ENCODE peak calls at places on chromosomes 4 and X, in ten cellular contexts. Y is pancreas, N is GM12865, L is cardiac muscle cell, R is endothelial cell, Z is GM10248, K is upper lobe of right lung, J is epithelial cell of esophagus, C is ovary, P is AG09309. W is an unnamed sample.

GRCh38 chrX:154325541-154325940 is 29.9 kb downstream of the TKTL1 start:
- DNase-seq in P (no peak), N (no peak), J (no peak), Y (no peak), C (no peak), K (no peak), R (no peak), Z (no peak), L (no peak), W (no peak)

GRCh38 chrX:70592091-70592490 is 147.5 kb downstream of the DLG3 start:
- DNase-seq in J (peak; percentile 90), R (no peak), N (no peak), Z (no peak), K (no peak), C (no peak), P (peak; percentile 27), Y (no peak), L (no peak), W (no peak)

GRCh38 chr4:151218343-151218742 is 58.6 kb upstream of the PRSS48 start:
- DNase-seq in C (no peak), N (no peak), Z (no peak), J (peak; percentile 36), K (no peak), L (no peak), R (no peak), Y (no peak), P (no peak), W (no peak)

GRCh38 chrX:49753691-49754090 is 57.9 kb upstream of the PAGE1 start:
- DNase-seq in R (no peak), Z (no peak), J (no peak), N (no peak), P (no peak), K (no peak), C (no peak), Y (no peak), L (no peak), W (no peak)

GRCh38 chrX:19893722-19894121 is 6.3 kb upstream of the SH3KBP1 start:
- DNase-seq in C (no peak), R (no peak), Z (no peak), Y (no peak), P (no peak), J (peak; percentile 67), K (no peak), N (no peak), L (no peak), W (no peak)

GRCh38 chr4:173091362-173091761 is 77.2 kb upstream of the GALNT7 start:
- DNase-seq in Y (no peak), L (no peak), R (no peak), Z (no peak), J (no peak), P (no peak), C (no peak), N (no peak), K (no peak), W (no peak)

GRCh38 chr4:19547463-19547862 is 704.2 kb upstream of the SLIT2 start:
- DNase-seq in K (no peak), Y (no peak), L (no peak), R (no peak), Z (no peak), C (no peak), N (no peak), P (no peak), J (peak; percentile 60), W (no peak)

GRCh38 chr4:3226467-3226866 is 22.5 kb upstream of the MSANTD1 start:
- DNase-seq in Y (no peak), K (peak; percentile 72), R (no peak), P (no peak), C (no peak), L (no peak), Z (no peak), J (no peak), N (no peak), W (peak; percentile 38)

GRCh38 chr4:138666366-138666765 is 349.2 kb upstream of the NOCT start:
- DNase-seq in J (no peak), P (no peak), L (no peak), N (no peak), Z (no peak), R (no peak), Y (no peak), C (no peak), K (no peak), W (no peak)

GRCh38 chrX:78997870-78998558 is 52.8 kb downstream of the P2RY10 start:
- DNase-seq in L (no peak), N (peak; percentile 1), Y (no peak), Z (no peak), J (no peak), K (no peak), C (no peak), R (no peak), P (no peak), W (peak; percentile 20)

GRCh38 chr4:184097815-184098214 is 119.9 kb downstream of the ENPP6 start:
- DNase-seq in N (no peak), K (no peak), C (no peak), Z (no peak), Y (no peak), R (no peak), J (no peak), L (no peak), P (no peak), W (no peak)

GRCh38 chr4:184099541-184099966 is 118.1 kb downstream of the ENPP6 start:
- DNase-seq in J (no peak), L (no peak), C (no peak), P (no peak), Z (no peak), K (no peak), N (no peak), Y (no peak), R (no peak), W (no peak)

GRCh38 chr4:184096561-184097239 is 121.0 kb downstream of the ENPP6 start:
- DNase-seq in Y (no peak), C (peak; percentile 58), R (no peak), P (peak; percentile 40), J (no peak), N (no peak), Z (no peak), L (no peak), K (no peak), W (no peak)

GRCh38 chr4:184099033-184099432 is 118.6 kb downstream of the ENPP6 start:
- DNase-seq in P (no peak), L (no peak), Y (no peak), R (no peak), K (no peak), N (no peak), J (no peak), Z (no peak), C (no peak), W (no peak)

GRCh38 chr4:184097240-184097619 is 120.4 kb downstream of the ENPP6 start:
- DNase-seq in J (no peak), K (peak; percentile 76), C (peak; percentile 71), R (peak; percentile 43), Z (peak; percentile 48), Y (no peak), L (no peak), P (no peak), N (peak; percentile 49), W (peak; percentile 62)
- TF ChIP-seq CTCF in J (no peak), K (peak; percentile 43), C (no peak), R (peak; percentile 23), Z (no peak), Y (no peak), L (peak; percentile 7), P (peak; percentile 25), N (peak; percentile 14), W (peak; percentile 17)

GRCh38 chr4:17418010-17418409 is 93.9 kb downstream of the QDPR start:
- DNase-seq in R (no peak), C (no peak), K (no peak), Z (no peak), J (no peak), L (no peak), Y (no peak), N (no peak), P (no peak), W (no peak)
- TF ChIP-seq CTCF in R (no peak), C (no peak), K (no peak), Z (no peak), J (no peak), L (no peak), Y (no peak), N (no peak), P (no peak), W (no peak)

DNA sequence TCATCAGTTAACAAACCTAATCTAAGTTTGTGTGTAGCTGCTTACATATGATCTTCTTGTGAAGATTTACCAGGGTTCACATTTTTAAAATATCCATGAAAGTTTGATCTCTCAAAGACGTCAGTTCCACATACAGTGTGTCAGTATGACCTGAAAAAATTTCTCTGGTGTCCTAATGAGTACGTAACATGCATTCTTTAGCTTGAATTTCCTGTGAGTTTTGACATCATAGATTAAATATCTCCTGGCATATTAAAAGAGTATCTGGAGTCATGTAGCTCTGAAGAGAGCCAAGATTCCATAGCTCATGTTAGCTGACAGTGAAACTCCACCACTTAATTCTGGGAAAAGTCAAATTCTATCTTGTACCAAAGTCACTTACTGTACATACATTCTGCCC is 43.9 kb upstream of the PDLIM5 start:
- DNase-seq in P (no peak), Z (no peak), K (no peak), C (no peak), N (no peak), Y (no peak), R (no peak), L (no peak), J (no peak), W (no peak)
- TF ChIP-seq CTCF in P (no peak), Z (no peak), K (no peak), C (no peak), N (no peak), Y (no peak), R (no peak), L (no peak), J (no peak), W (no peak)

GRCh38 chr4:79855081-79855480 is 217.9 kb downstream of the ANTXR2 start:
- DNase-seq in K (no peak), Y (no peak), C (no peak), N (no peak), J (no peak), Z (no peak), L (no peak), P (peak; percentile 13), R (no peak), W (no peak)

GRCh38 chr4:79851625-79852304 is 221.3 kb downstream of the ANTXR2 start:
- DNase-seq in K (no peak), N (no peak), Y (no peak), J (no peak), L (no peak), C (no peak), P (no peak), Z (no peak), R (no peak), W (no peak)

GRCh38 chr4:79848329-79848728 is 224.7 kb downstream of the ANTXR2 start:
- DNase-seq in Z (no peak), R (no peak), K (no peak), N (no peak), L (no peak), P (no peak), Y (no peak), C (no peak), J (peak; percentile 8), W (no peak)

GRCh38 chr4:79856196-79856595 is 216.8 kb downstream of the ANTXR2 start:
- DNase-seq in L (no peak), C (no peak), P (no peak), R (no peak), J (no peak), Z (no peak), Y (no peak), K (no peak), N (no peak), W (no peak)

DNA sequence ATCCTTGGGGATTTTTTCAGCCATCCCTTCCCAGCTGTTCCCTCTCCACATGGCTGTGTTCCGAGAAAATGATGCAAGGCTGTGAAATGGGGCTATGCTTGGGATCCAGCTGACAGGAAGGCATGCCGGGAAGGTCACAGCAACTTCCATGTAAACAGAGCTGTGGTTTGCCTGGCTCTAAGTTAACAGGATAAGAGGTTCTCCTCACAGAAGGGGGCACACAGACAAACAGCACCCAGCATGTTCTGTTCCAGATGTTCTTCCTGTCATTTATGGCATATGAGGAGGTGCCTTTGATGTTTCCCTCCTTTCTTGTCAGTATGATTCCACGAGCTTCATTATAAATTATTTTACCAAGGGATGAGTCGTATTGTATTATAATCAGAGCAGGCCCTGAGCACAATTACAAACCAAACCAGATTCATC is 220.7 kb downstream of the ANTXR2 start:
- DNase-seq in P (peak; percentile 11), N (no peak), Z (no peak), R (no peak), C (no peak), L (no peak), K (no peak), J (no peak), Y (no peak), W (peak; percentile 28)
- TF ChIP-seq CTCF in P (no peak), N (no peak), Z (no peak), R (no peak), C (no peak), L (no peak), K (no peak), J (no peak), Y (no peak), W (no peak)

W was measured in psoas muscle.